ENCODE peak calls at places on chromosomes 4 and X, in seven cellular contexts. One of them, this sample, is unnamed.

GRCh38 chr4:178185517-178185916 is 743.3 kb upstream of the AGA start:
- DNase-seq in psoas muscle: no peak
- DNase-seq in neural progenitor cell: no peak
- DNase-seq in Right ventricle myocardium inferior: no peak
- DNase-seq in fibroblast of pulmonary artery: no peak
- DNase-seq in hypothalamus: no peak
- DNase-seq in adrenal gland: no peak
- DNase-seq in this sample: no peak

GRCh38 chr4:7861440-7861881 is 78.2 kb downstream of the AFAP1 start:
- DNase-seq in psoas muscle: no peak
- DNase-seq in neural progenitor cell: peak; percentile 49
- DNase-seq in Right ventricle myocardium inferior: no peak
- DNase-seq in fibroblast of pulmonary artery: peak; percentile 96
- DNase-seq in hypothalamus: no peak
- DNase-seq in adrenal gland: no peak
- DNase-seq in this sample: no peak

GRCh38 chrX:46310815-46311497 is 234.3 kb downstream of the ZNF674 start:
- DNase-seq in psoas muscle: no peak
- DNase-seq in neural progenitor cell: no peak
- DNase-seq in Right ventricle myocardium inferior: no peak
- DNase-seq in fibroblast of pulmonary artery: no peak
- DNase-seq in hypothalamus: no peak
- DNase-seq in adrenal gland: no peak
- DNase-seq in this sample: no peak

GRCh38 chrX:2863646-2864045 is 34.9 kb downstream of the GYG2 start:
- DNase-seq in psoas muscle: no peak
- DNase-seq in neural progenitor cell: peak; percentile 16
- DNase-seq in Right ventricle myocardium inferior: no peak
- DNase-seq in fibroblast of pulmonary artery: no peak
- DNase-seq in hypothalamus: no peak
- DNase-seq in adrenal gland: no peak
- DNase-seq in this sample: no peak

GRCh38 chr4:74206088-74206826 is 48.3 kb downstream of the MTHFD2L start:
- DNase-seq in psoas muscle: no peak
- DNase-seq in neural progenitor cell: no peak
- DNase-seq in Right ventricle myocardium inferior: no peak
- DNase-seq in fibroblast of pulmonary artery: peak; percentile 60
- DNase-seq in hypothalamus: no peak
- DNase-seq in adrenal gland: no peak
- DNase-seq in this sample: no peak

GRCh38 chr4:178553201-178553600 is 1111.0 kb upstream of the AGA start:
- DNase-seq in psoas muscle: no peak
- DNase-seq in neural progenitor cell: no peak
- DNase-seq in Right ventricle myocardium inferior: no peak
- DNase-seq in fibroblast of pulmonary artery: no peak
- DNase-seq in hypothalamus: no peak
- DNase-seq in adrenal gland: no peak
- DNase-seq in this sample: no peak

GRCh38 chr4:111066447-111066846 is 443.6 kb upstream of the PITX2 start:
- DNase-seq in psoas muscle: no peak
- DNase-seq in neural progenitor cell: no peak
- DNase-seq in Right ventricle myocardium inferior: no peak
- DNase-seq in fibroblast of pulmonary artery: no peak
- DNase-seq in hypothalamus: no peak
- DNase-seq in adrenal gland: no peak
- DNase-seq in this sample: no peak

GRCh38 chr4:8150152-8151090 is 8.2 kb downstream of the ABLIM2 start:
- DNase-seq in psoas muscle: peak; percentile 70
- DNase-seq in neural progenitor cell: no peak
- DNase-seq in Right ventricle myocardium inferior: peak; percentile 59
- DNase-seq in fibroblast of pulmonary artery: no peak
- DNase-seq in hypothalamus: no peak
- DNase-seq in adrenal gland: no peak
- DNase-seq in this sample: no peak

GRCh38 chr4:70802923-70803605 is 36.6 kb downstream of the GRSF1 start:
- DNase-seq in psoas muscle: no peak
- DNase-seq in neural progenitor cell: no peak
- DNase-seq in Right ventricle myocardium inferior: no peak
- DNase-seq in fibroblast of pulmonary artery: no peak
- DNase-seq in hypothalamus: no peak
- DNase-seq in adrenal gland: no peak
- DNase-seq in this sample: peak; percentile 5

GRCh38 chr4:172202480-172203076 is 389.4 kb downstream of the GALNTL6 start:
- DNase-seq in psoas muscle: no peak
- DNase-seq in neural progenitor cell: peak; percentile 58
- DNase-seq in Right ventricle myocardium inferior: no peak
- DNase-seq in fibroblast of pulmonary artery: peak; percentile 46
- DNase-seq in hypothalamus: no peak
- DNase-seq in adrenal gland: no peak
- DNase-seq in this sample: peak; percentile 30

GRCh38 chr4:31422006-31422405 is 701.8 kb downstream of the PCDH7 start:
- DNase-seq in psoas muscle: no peak
- DNase-seq in neural progenitor cell: no peak
- DNase-seq in Right ventricle myocardium inferior: no peak
- DNase-seq in fibroblast of pulmonary artery: no peak
- DNase-seq in hypothalamus: no peak
- DNase-seq in adrenal gland: no peak
- DNase-seq in this sample: no peak

GRCh38 chr4:168666531-168666930 is 169.7 kb downstream of the PALLD start:
- DNase-seq in psoas muscle: no peak
- DNase-seq in neural progenitor cell: no peak
- DNase-seq in Right ventricle myocardium inferior: no peak
- DNase-seq in fibroblast of pulmonary artery: peak; percentile 31
- DNase-seq in hypothalamus: no peak
- DNase-seq in adrenal gland: no peak
- DNase-seq in this sample: no peak

GRCh38 chr4:4492161-4492847 is 49.5 kb downstream of the STX18 start:
- DNase-seq in psoas muscle: no peak
- DNase-seq in neural progenitor cell: no peak
- DNase-seq in Right ventricle myocardium inferior: no peak
- DNase-seq in fibroblast of pulmonary artery: peak; percentile 51
- DNase-seq in hypothalamus: no peak
- DNase-seq in adrenal gland: no peak
- DNase-seq in this sample: no peak

GRCh38 chr4:27145556-27145955 is 284.9 kb downstream of the STIM2 start:
- DNase-seq in psoas muscle: no peak
- DNase-seq in neural progenitor cell: no peak
- DNase-seq in Right ventricle myocardium inferior: no peak
- DNase-seq in fibroblast of pulmonary artery: no peak
- DNase-seq in hypothalamus: no peak
- DNase-seq in adrenal gland: no peak
- DNase-seq in this sample: no peak

This sample was measured in HT-29.